ENCODE peak calls at places on chromosome 12, in four cellular contexts. One of them, this sample, is unnamed.
A peak's percentile ranks its signal among the peaks of the same experiment; 100 is the strongest.

GRCh38 chr12:39632670-39633069 is 13.1 kb upstream of the ABCD2 start:
- DNase-seq in body of pancreas: no peak
- DNase-seq in neural progenitor cell: no peak
- DNase-seq in thoracic aorta: no peak
- DNase-seq in this sample: no peak

GRCh38 chr12:106427917-106428316 is 70.4 kb downstream of the POLR3B start:
- DNase-seq in neural progenitor cell: no peak
- DNase-seq in body of pancreas: no peak
- DNase-seq in thoracic aorta: no peak
- DNase-seq in this sample: no peak

GRCh38 chr12:56932146-56932545 is 2.1 kb downstream of the SDR9C7 start:
- DNase-seq in thoracic aorta: no peak
- DNase-seq in body of pancreas: no peak
- DNase-seq in neural progenitor cell: no peak
- DNase-seq in this sample: no peak

GRCh38 chr12:122966743-122967058 is 438 bp upstream of the ABCB9 start:
- DNase-seq in thoracic aorta: no peak
- DNase-seq in neural progenitor cell: no peak
- DNase-seq in body of pancreas: no peak
- DNase-seq in this sample: no peak

GRCh38 chr12:16238661-16239060 is 38.8 kb downstream of the SLC15A5 start:
- DNase-seq in thoracic aorta: no peak
- DNase-seq in neural progenitor cell: no peak
- DNase-seq in body of pancreas: no peak
- DNase-seq in this sample: peak; percentile 23

GRCh38 chr12:67705394-67706370 is 57.1 kb downstream of the DYRK2 start:
- DNase-seq in neural progenitor cell: no peak
- DNase-seq in body of pancreas: no peak
- DNase-seq in thoracic aorta: no peak
- DNase-seq in this sample: no peak

GRCh38 chr12:128852885-128853284 is 393 bp upstream of the GLT1D1 start:
- DNase-seq in neural progenitor cell: no peak
- DNase-seq in body of pancreas: no peak
- DNase-seq in thoracic aorta: no peak
- DNase-seq in this sample: no peak

GRCh38 chr12:110869035-110869434 is 22.2 kb downstream of the CCDC63 start:
- DNase-seq in body of pancreas: no peak
- DNase-seq in neural progenitor cell: no peak
- DNase-seq in thoracic aorta: no peak
- DNase-seq in this sample: no peak

DNA sequence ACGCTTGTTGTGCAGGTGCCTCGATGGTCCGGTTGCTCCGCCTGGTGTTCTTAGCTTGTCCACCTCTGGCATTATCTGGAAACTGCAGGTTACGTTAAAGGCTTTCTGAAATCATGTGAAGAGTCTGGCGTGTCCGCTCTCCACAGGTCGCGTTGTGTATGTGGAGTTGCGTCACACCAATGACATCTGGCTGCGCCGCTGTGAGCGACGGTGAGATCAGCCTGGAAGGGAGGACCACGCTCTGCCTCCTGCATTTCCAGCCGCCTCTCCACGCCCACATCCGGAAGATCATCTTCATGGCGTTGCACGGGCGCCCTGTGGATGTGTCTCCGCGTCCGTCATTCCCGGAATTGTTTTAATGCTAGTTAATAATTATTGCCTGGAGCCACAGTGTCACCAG is 50.6 kb upstream of the GALNT9 start:
- DNase-seq in body of pancreas: no peak
- DNase-seq in thoracic aorta: no peak
- DNase-seq in neural progenitor cell: no peak
- DNase-seq in this sample: no peak
- H3K36me3 ChIP-seq in body of pancreas: no peaks in the 10 kb centered on the region
- H3K36me3 ChIP-seq in thoracic aorta: no peaks in the 10 kb centered on the region
- H3K36me3 ChIP-seq in neural progenitor cell: no peaks in the 10 kb centered on the region
- H3K36me3 ChIP-seq in this sample: no peaks in the 10 kb centered on the region

GRCh38 chr12:52790427-52791270 is 5.3 kb downstream of the KRT3 start:
- DNase-seq in thoracic aorta: no peak
- DNase-seq in body of pancreas: no peak
- DNase-seq in neural progenitor cell: no peak
- DNase-seq in this sample: no peak
- H3K36me3 ChIP-seq in thoracic aorta: no peaks in the 10 kb centered on the region
- H3K36me3 ChIP-seq in body of pancreas: no peaks in the 10 kb centered on the region
- H3K36me3 ChIP-seq in neural progenitor cell: no peaks in the 10 kb centered on the region
- H3K36me3 ChIP-seq in this sample: no peaks in the 10 kb centered on the region

GRCh38 chr12:120719496-120720233 is 6.0 kb upstream of the ACADS start:
- DNase-seq in neural progenitor cell: no peak
- DNase-seq in thoracic aorta: no peak
- DNase-seq in body of pancreas: peak; percentile 44
- DNase-seq in this sample: no peak

GRCh38 chr12:120719072-120719471 is 6.6 kb upstream of the ACADS start:
- DNase-seq in body of pancreas: no peak
- DNase-seq in neural progenitor cell: no peak
- DNase-seq in thoracic aorta: no peak
- DNase-seq in this sample: no peak

GRCh38 chr12:120721866-120722265 is 3.8 kb upstream of the ACADS start:
- DNase-seq in body of pancreas: no peak
- DNase-seq in neural progenitor cell: no peak
- DNase-seq in thoracic aorta: no peak
- DNase-seq in this sample: no peak

GRCh38 chr12:120720972-120721801 is 4.4 kb upstream of the ACADS start:
- DNase-seq in body of pancreas: no peak
- DNase-seq in thoracic aorta: no peak
- DNase-seq in neural progenitor cell: no peak
- DNase-seq in this sample: no peak

DNA sequence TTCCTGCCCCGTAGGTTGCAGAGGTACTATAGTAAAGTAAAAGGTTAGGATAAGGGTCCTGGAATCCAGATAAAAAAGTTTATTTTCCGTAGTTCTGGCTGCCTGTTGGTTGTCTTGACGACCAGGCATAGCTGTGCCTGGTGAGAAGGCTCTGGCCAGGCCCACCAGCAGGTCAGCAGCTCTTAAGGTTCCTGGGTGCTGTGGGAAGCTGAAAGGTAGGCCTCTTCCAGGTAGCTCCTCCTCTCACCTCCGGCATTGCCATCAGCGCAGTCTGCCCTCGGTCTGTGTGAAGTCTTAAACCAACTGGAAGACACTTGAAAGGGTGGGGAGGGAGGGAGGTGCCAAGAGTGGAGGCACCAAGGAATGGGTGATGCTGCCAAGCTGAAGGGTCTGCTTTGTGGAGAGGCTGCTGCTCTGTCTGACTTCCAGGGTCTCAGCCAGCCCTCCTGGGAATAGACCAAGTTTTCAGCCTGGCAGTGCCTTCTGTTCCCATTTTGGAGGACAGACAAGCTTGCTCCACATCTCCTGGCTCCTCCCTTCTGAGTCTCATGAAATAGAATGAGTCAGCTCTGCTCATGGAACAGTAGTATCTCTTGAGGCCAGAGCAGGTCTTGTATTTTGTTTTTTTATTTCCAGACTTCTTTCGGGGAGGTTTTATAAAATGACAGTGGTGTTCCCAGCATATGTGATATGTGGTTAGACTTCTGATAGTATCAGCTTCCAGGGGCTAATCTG is 5.2 kb upstream of the ACADS start:
- DNase-seq in thoracic aorta: no peak
- DNase-seq in body of pancreas: no peak
- DNase-seq in neural progenitor cell: no peak
- DNase-seq in this sample: peak; percentile 41
- H3K36me3 ChIP-seq in thoracic aorta: peaks cover 47% of the 10 kb centered on the region
- H3K36me3 ChIP-seq in body of pancreas: no peaks in the 10 kb centered on the region
- H3K36me3 ChIP-seq in neural progenitor cell: peaks cover 6% of the 10 kb centered on the region
- H3K36me3 ChIP-seq in this sample: peaks cover 83% of the 10 kb centered on the region

GRCh38 chr12:26046203-26046602 is 78.6 kb downstream of the BHLHE41 start:
- DNase-seq in body of pancreas: no peak
- DNase-seq in thoracic aorta: no peak
- DNase-seq in neural progenitor cell: no peak
- DNase-seq in this sample: no peak

GRCh38 chr12:26044592-26044991 is 80.2 kb downstream of the BHLHE41 start:
- DNase-seq in neural progenitor cell: no peak
- DNase-seq in thoracic aorta: no peak
- DNase-seq in body of pancreas: no peak
- DNase-seq in this sample: no peak

GRCh38 chr12:26044007-26044394 is 80.8 kb downstream of the BHLHE41 start:
- DNase-seq in thoracic aorta: no peak
- DNase-seq in neural progenitor cell: no peak
- DNase-seq in body of pancreas: no peak
- DNase-seq in this sample: no peak

GRCh38 chr12:26042645-26043044 is 82.2 kb downstream of the BHLHE41 start:
- DNase-seq in body of pancreas: no peak
- DNase-seq in neural progenitor cell: no peak
- DNase-seq in thoracic aorta: no peak
- DNase-seq in this sample: no peak

DNA sequence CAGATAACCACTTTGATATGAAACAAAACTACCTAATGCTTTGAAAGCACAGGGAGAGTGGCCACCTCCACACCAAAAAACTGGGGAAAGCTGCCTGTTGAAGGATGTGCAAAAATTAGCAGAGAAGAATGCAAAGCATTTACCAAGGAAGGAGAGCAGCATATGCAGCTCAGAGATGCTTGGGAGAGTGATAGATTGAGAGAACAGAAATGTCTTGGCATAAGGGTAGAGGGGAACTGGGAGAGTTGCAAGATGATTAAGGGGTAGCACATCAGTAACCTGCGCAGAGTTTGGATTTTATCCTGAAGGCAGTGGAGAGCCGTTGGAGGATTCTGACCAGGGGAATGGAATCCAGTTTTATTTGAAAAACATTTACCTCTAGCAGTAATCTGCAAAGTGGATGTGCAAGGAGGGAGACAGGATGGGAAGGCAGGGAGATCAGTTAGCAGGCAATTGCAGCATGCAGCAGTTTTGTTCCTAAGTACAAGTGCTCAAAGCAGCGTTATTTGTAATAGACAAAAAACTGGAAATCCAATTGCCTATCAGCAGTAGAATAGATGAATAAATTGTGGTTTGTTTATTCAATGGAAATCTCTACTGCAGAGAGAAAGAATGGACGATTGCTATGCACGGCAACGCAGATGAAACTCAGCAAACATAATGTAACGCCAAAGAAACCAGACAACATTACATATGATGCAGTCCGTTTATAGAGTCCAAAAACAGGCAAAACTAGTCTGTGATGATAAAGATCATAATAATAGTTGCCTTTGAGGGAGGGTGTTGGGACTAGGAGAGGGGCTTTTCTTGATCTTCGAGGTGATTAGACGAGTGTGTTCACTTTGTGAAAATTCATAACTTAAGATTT is 81.5 kb downstream of the BHLHE41 start:
- DNase-seq in body of pancreas: no peak
- DNase-seq in neural progenitor cell: no peak
- DNase-seq in thoracic aorta: no peak
- DNase-seq in this sample: no peak
- H3K36me3 ChIP-seq in body of pancreas: no peaks in the 10 kb centered on the region
- H3K36me3 ChIP-seq in neural progenitor cell: no peaks in the 10 kb centered on the region
- H3K36me3 ChIP-seq in thoracic aorta: no peaks in the 10 kb centered on the region
- H3K36me3 ChIP-seq in this sample: no peaks in the 10 kb centered on the region

GRCh38 chr12:79834712-79835376 is 100.1 kb downstream of the PPP1R12A start:
- DNase-seq in thoracic aorta: no peak
- DNase-seq in neural progenitor cell: no peak
- DNase-seq in body of pancreas: peak; percentile 20
- DNase-seq in this sample: no peak

GRCh38 chr12:79838359-79838758 is 96.5 kb downstream of the PPP1R12A start:
- DNase-seq in thoracic aorta: no peak
- DNase-seq in body of pancreas: no peak
- DNase-seq in neural progenitor cell: no peak
- DNase-seq in this sample: no peak

GRCh38 chr12:79837575-79837974 is 97.3 kb downstream of the PPP1R12A start:
- DNase-seq in thoracic aorta: no peak
- DNase-seq in body of pancreas: no peak
- DNase-seq in neural progenitor cell: no peak
- DNase-seq in this sample: no peak

GRCh38 chr12:79830425-79830824 is 104.5 kb downstream of the PPP1R12A start:
- DNase-seq in body of pancreas: no peak
- DNase-seq in thoracic aorta: no peak
- DNase-seq in neural progenitor cell: no peak
- DNase-seq in this sample: no peak

GRCh38 chr12:79835377-79835843 is 99.5 kb downstream of the PPP1R12A start:
- DNase-seq in body of pancreas: no peak
- DNase-seq in thoracic aorta: no peak
- DNase-seq in neural progenitor cell: no peak
- DNase-seq in this sample: no peak
- H3K36me3 ChIP-seq in body of pancreas: no peaks in the 10 kb centered on the region
- H3K36me3 ChIP-seq in thoracic aorta: peaks cover 3% of the 10 kb centered on the region
- H3K36me3 ChIP-seq in neural progenitor cell: peaks cover 13% of the 10 kb centered on the region
- H3K36me3 ChIP-seq in this sample: peaks cover 18% of the 10 kb centered on the region

GRCh38 chr12:27422697-27423096 is 23.8 kb upstream of the SMCO2 start:
- DNase-seq in neural progenitor cell: no peak
- DNase-seq in thoracic aorta: no peak
- DNase-seq in body of pancreas: no peak
- DNase-seq in this sample: no peak

GRCh38 chr12:27424631-27425230 is 21.8 kb upstream of the SMCO2 start:
- DNase-seq in thoracic aorta: no peak
- DNase-seq in neural progenitor cell: peak; percentile 41
- DNase-seq in body of pancreas: peak; percentile 20
- DNase-seq in this sample: no peak

GRCh38 chr12:27426743-27427142 is 19.8 kb upstream of the SMCO2 start:
- DNase-seq in neural progenitor cell: no peak
- DNase-seq in thoracic aorta: no peak
- DNase-seq in body of pancreas: no peak
- DNase-seq in this sample: no peak

GRCh38 chr12:27427824-27428223 is 18.7 kb upstream of the SMCO2 start:
- DNase-seq in body of pancreas: no peak
- DNase-seq in thoracic aorta: no peak
- DNase-seq in neural progenitor cell: no peak
- DNase-seq in this sample: no peak

GRCh38 chr12:27425306-27425705 is 21.2 kb upstream of the SMCO2 start:
- DNase-seq in body of pancreas: no peak
- DNase-seq in neural progenitor cell: no peak
- DNase-seq in thoracic aorta: no peak
- DNase-seq in this sample: no peak
- H3K36me3 ChIP-seq in body of pancreas: no peaks in the 10 kb centered on the region
- H3K36me3 ChIP-seq in neural progenitor cell: no peaks in the 10 kb centered on the region
- H3K36me3 ChIP-seq in thoracic aorta: no peaks in the 10 kb centered on the region
- H3K36me3 ChIP-seq in this sample: no peaks in the 10 kb centered on the region

DNA sequence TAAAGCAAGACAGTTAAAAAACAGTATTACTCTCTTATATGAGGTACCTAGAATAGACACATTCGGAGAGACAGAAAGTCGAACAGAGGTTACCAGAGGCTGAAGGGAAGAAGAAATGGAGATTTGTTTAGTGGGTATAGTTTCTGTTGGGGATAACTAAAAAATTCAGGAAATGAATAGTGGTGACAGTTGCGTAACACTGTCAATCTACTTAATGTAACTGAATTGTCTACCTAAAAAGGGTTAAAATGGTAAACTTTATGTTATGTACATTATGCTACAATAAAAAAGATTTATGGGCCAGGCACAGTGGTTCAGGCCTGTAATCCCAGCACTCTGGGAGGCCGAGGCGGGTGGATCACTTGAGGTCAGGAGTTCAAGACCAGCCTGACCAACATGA is 30.6 kb upstream of the SLC6A13 start:
- DNase-seq in thoracic aorta: no peak
- DNase-seq in neural progenitor cell: no peak
- DNase-seq in body of pancreas: no peak
- DNase-seq in this sample: no peak
- H3K36me3 ChIP-seq in thoracic aorta: peaks cover 44% of the 10 kb centered on the region
- H3K36me3 ChIP-seq in neural progenitor cell: peaks cover 24% of the 10 kb centered on the region
- H3K36me3 ChIP-seq in body of pancreas: no peaks in the 10 kb centered on the region
- H3K36me3 ChIP-seq in this sample: peaks cover 74% of the 10 kb centered on the region

GRCh38 chr12:2976581-2976996 is 17.4 kb downstream of the TEAD4 start:
- DNase-seq in neural progenitor cell: no peak
- DNase-seq in body of pancreas: no peak
- DNase-seq in thoracic aorta: no peak
- DNase-seq in this sample: no peak
- H3K36me3 ChIP-seq in neural progenitor cell: no peaks in the 10 kb centered on the region
- H3K36me3 ChIP-seq in body of pancreas: no peaks in the 10 kb centered on the region
- H3K36me3 ChIP-seq in thoracic aorta: no peaks in the 10 kb centered on the region
- H3K36me3 ChIP-seq in this sample: peaks cover 4% of the 10 kb centered on the region

This sample was measured in tibial artery.